ENCODE peak calls at places on chromosomes 3 and 15, in six cellular contexts. V is progenitor cell of endocrine pancreas; O is activated CD4-positive, CD25-positive, alpha-beta regulatory T cell treated with anti-CD3 and anti-CD28 coated beads, Interleukin-2, amount 50 U/mL, for 16 hours; L is heart right ventricle; F is fibroblast of pulmonary artery; Z is H9. A is an unnamed sample.

GRCh38 chr3:12629560-12629959 is 34.4 kb downstream of the RAF1 start:
- DNase-seq in V (no peak), O (no peak), L (peak), F (no peak), Z (no peak), A (no peak)

GRCh38 chr15:84979651-84980050 is 2.0 kb upstream of the PDE8A start:
- DNase-seq in V (no peak), O (no peak), L (peak), F (no peak), Z (peak), A (no peak)

GRCh38 chr3:139694542-139694941 is 16.8 kb upstream of the NMNAT3 start:
- DNase-seq in V (no peak), O (no peak), L (no peak), F (no peak), Z (no peak), A (no peak)

GRCh38 chr15:99863527-99864198 is 130.4 kb upstream of the LYSMD4 start:
- DNase-seq in V (no peak), O (no peak), L (no peak), F (no peak), Z (no peak), A (no peak)

GRCh38 chr15:68441045-68441743 is 9.2 kb upstream of the ITGA11 start:
- DNase-seq in V (no peak), O (no peak), L (no peak), F (no peak), Z (peak), A (no peak)

GRCh38 chr3:146499701-146500100 is 30.3 kb upstream of the PLSCR2 start:
- DNase-seq in V (no peak), O (no peak), L (no peak), F (no peak), Z (no peak), A (no peak)

GRCh38 chr3:31096661-31097060 is 202.2 kb upstream of the GADL1 start:
- DNase-seq in V (no peak), O (no peak), L (no peak), F (no peak), Z (no peak), A (no peak)

GRCh38 chr3:141738636-141739363 is 702 bp downstream of the RNF7 start:
- DNase-seq in V (no peak), O (no peak), L (no peak), F (peak), Z (no peak), A (no peak)

GRCh38 chr15:74293021-74293810 is 57.1 kb downstream of the CCDC33 start:
- DNase-seq in V (no peak), O (no peak), L (no peak), F (no peak), Z (no peak), A (no peak)

GRCh38 chr3:149553781-149554451 is 79.4 kb downstream of the TM4SF4 start:
- DNase-seq in V (no peak), O (no peak), L (no peak), F (peak), Z (no peak), A (no peak)

GRCh38 chr15:95174281-95174680 is 942.9 kb downstream of the MCTP2 start:
- DNase-seq in V (no peak), O (no peak), L (no peak), F (peak), Z (no peak), A (no peak)

GRCh38 chr15:43293402-43293801 is 26.7 kb upstream of the TGM5 start:
- DNase-seq in V (peak), O (no peak), L (no peak), F (no peak), Z (peak), A (no peak)

GRCh38 chr3:108215876-108216275 is 6.3 kb downstream of the IFT57 start:
- DNase-seq in V (no peak), O (no peak), L (no peak), F (no peak), Z (no peak), A (no peak)